ENCODE peak calls at places on chromosome 9, in six cellular contexts. One of them, this sample, is unnamed.

GRCh38 chr9:17082343-17082742 is 52.5 kb upstream of the CNTLN start:
- DNase-seq in omental fat pad: no peak
- DNase-seq in upper lobe of right lung: no peak
- DNase-seq in brain microvascular endothelial cell: peak; percentile 54
- DNase-seq in IMR-90: peak; percentile 60
- DNase-seq in cardiac muscle cell: peak; percentile 62
- DNase-seq in this sample: no peak

GRCh38 chr9:136470356-136470755 is 12.5 kb downstream of the SEC16A start:
- DNase-seq in omental fat pad: no peak
- DNase-seq in upper lobe of right lung: no peak
- DNase-seq in brain microvascular endothelial cell: no peak
- DNase-seq in IMR-90: no peak
- DNase-seq in cardiac muscle cell: no peak
- DNase-seq in this sample: no peak

GRCh38 chr9:112753725-112754124 is 3.2 kb downstream of the SNX30 start:
- DNase-seq in omental fat pad: no peak
- DNase-seq in upper lobe of right lung: no peak
- DNase-seq in brain microvascular endothelial cell: peak; percentile 84
- DNase-seq in IMR-90: peak; percentile 94
- DNase-seq in cardiac muscle cell: peak; percentile 86
- DNase-seq in this sample: no peak

GRCh38 chr9:128635266-128636023 is 21.2 kb downstream of the DYNC2I2 start:
- DNase-seq in omental fat pad: peak; percentile 71
- DNase-seq in upper lobe of right lung: peak; percentile 96
- DNase-seq in brain microvascular endothelial cell: peak; percentile 92
- DNase-seq in IMR-90: peak; percentile 94
- DNase-seq in cardiac muscle cell: peak; percentile 97
- DNase-seq in this sample: peak; percentile 99

GRCh38 chr9:137129089-137129455 is 9.9 kb upstream of the GRIN1 start:
- DNase-seq in omental fat pad: no peak
- DNase-seq in upper lobe of right lung: no peak
- DNase-seq in brain microvascular endothelial cell: peak; percentile 17
- DNase-seq in IMR-90: peak; percentile 25
- DNase-seq in cardiac muscle cell: peak; percentile 35
- DNase-seq in this sample: peak; percentile 64

GRCh38 chr9:21252727-21253547 is 13.1 kb upstream of the IFNA14 start:
- DNase-seq in omental fat pad: no peak
- DNase-seq in upper lobe of right lung: peak; percentile 38
- DNase-seq in brain microvascular endothelial cell: peak; percentile 9
- DNase-seq in IMR-90: peak; percentile 14
- DNase-seq in cardiac muscle cell: peak; percentile 57
- DNase-seq in this sample: no peak

GRCh38 chr9:123383512-123384170 is 27.6 kb downstream of the CRB2 start:
- DNase-seq in omental fat pad: no peak
- DNase-seq in upper lobe of right lung: no peak
- DNase-seq in brain microvascular endothelial cell: no peak
- DNase-seq in IMR-90: no peak
- DNase-seq in cardiac muscle cell: no peak
- DNase-seq in this sample: peak; percentile 89

GRCh38 chr9:27176971-27177370 is 67.9 kb downstream of the TEK start:
- DNase-seq in omental fat pad: no peak
- DNase-seq in upper lobe of right lung: no peak
- DNase-seq in brain microvascular endothelial cell: no peak
- DNase-seq in IMR-90: peak; percentile 35
- DNase-seq in cardiac muscle cell: no peak
- DNase-seq in this sample: no peak

GRCh38 chr9:84975926-84976325 is 306.4 kb downstream of the NTRK2 start:
- DNase-seq in omental fat pad: no peak
- DNase-seq in upper lobe of right lung: no peak
- DNase-seq in brain microvascular endothelial cell: peak; percentile 13
- DNase-seq in IMR-90: no peak
- DNase-seq in cardiac muscle cell: no peak
- DNase-seq in this sample: no peak

GRCh38 chr9:86126998-86127972 is 27.9 kb upstream of the GOLM1 start:
- DNase-seq in omental fat pad: no peak
- DNase-seq in upper lobe of right lung: peak; percentile 88
- DNase-seq in brain microvascular endothelial cell: peak; percentile 88
- DNase-seq in IMR-90: peak; percentile 74
- DNase-seq in cardiac muscle cell: peak; percentile 93
- DNase-seq in this sample: no peak

GRCh38 chr9:72577212-72577753 is 55.9 kb downstream of the TMC1 start:
- DNase-seq in omental fat pad: no peak
- DNase-seq in upper lobe of right lung: no peak
- DNase-seq in brain microvascular endothelial cell: no peak
- DNase-seq in IMR-90: peak; percentile 85
- DNase-seq in cardiac muscle cell: peak; percentile 93
- DNase-seq in this sample: no peak

GRCh38 chr9:119004618-119004990 is 364.6 kb downstream of the BRINP1 start:
- DNase-seq in omental fat pad: peak; percentile 33
- DNase-seq in upper lobe of right lung: no peak
- DNase-seq in brain microvascular endothelial cell: peak; percentile 28
- DNase-seq in IMR-90: peak; percentile 6
- DNase-seq in cardiac muscle cell: peak; percentile 3
- DNase-seq in this sample: no peak

GRCh38 chr9:87357600-87357999 is 140.1 kb upstream of the DAPK1 start:
- DNase-seq in omental fat pad: no peak
- DNase-seq in upper lobe of right lung: no peak
- DNase-seq in brain microvascular endothelial cell: no peak
- DNase-seq in IMR-90: no peak
- DNase-seq in cardiac muscle cell: no peak
- DNase-seq in this sample: no peak

GRCh38 chr9:110604101-110604710 is 24.7 kb upstream of the SVEP1 start:
- DNase-seq in omental fat pad: no peak
- DNase-seq in upper lobe of right lung: no peak
- DNase-seq in brain microvascular endothelial cell: peak; percentile 43
- DNase-seq in IMR-90: no peak
- DNase-seq in cardiac muscle cell: peak; percentile 88
- DNase-seq in this sample: no peak

GRCh38 chr9:70924905-70925547 is 196.4 kb downstream of the TRPM3 start:
- DNase-seq in omental fat pad: no peak
- DNase-seq in upper lobe of right lung: no peak
- DNase-seq in brain microvascular endothelial cell: peak; percentile 81
- DNase-seq in IMR-90: peak; percentile 84
- DNase-seq in cardiac muscle cell: peak; percentile 93
- DNase-seq in this sample: no peak

GRCh38 chr9:3043369-3043768 is 199.5 kb upstream of the PUM3 start:
- DNase-seq in omental fat pad: no peak
- DNase-seq in upper lobe of right lung: no peak
- DNase-seq in brain microvascular endothelial cell: peak; percentile 35
- DNase-seq in IMR-90: peak; percentile 6
- DNase-seq in cardiac muscle cell: peak; percentile 2
- DNase-seq in this sample: no peak

GRCh38 chr9:112905084-112905483 is 14.4 kb upstream of the SLC46A2 start:
- DNase-seq in omental fat pad: no peak
- DNase-seq in upper lobe of right lung: no peak
- DNase-seq in brain microvascular endothelial cell: no peak
- DNase-seq in IMR-90: no peak
- DNase-seq in cardiac muscle cell: no peak
- DNase-seq in this sample: no peak

GRCh38 chr9:94991961-94992907 is 265.7 kb downstream of the AOPEP start:
- DNase-seq in omental fat pad: no peak
- DNase-seq in upper lobe of right lung: no peak
- DNase-seq in brain microvascular endothelial cell: no peak
- DNase-seq in IMR-90: no peak
- DNase-seq in cardiac muscle cell: no peak
- DNase-seq in this sample: no peak

GRCh38 chr9:98922721-98923435 is 20.8 kb upstream of the COL15A1 start:
- DNase-seq in omental fat pad: no peak
- DNase-seq in upper lobe of right lung: no peak
- DNase-seq in brain microvascular endothelial cell: no peak
- DNase-seq in IMR-90: peak; percentile 42
- DNase-seq in cardiac muscle cell: peak; percentile 16
- DNase-seq in this sample: no peak

GRCh38 chr9:76800901-76801300 is 36.7 kb downstream of the PCA3 start:
- DNase-seq in omental fat pad: no peak
- DNase-seq in upper lobe of right lung: no peak
- DNase-seq in brain microvascular endothelial cell: no peak
- DNase-seq in IMR-90: no peak
- DNase-seq in cardiac muscle cell: no peak
- DNase-seq in this sample: no peak

GRCh38 chr9:117414220-117414905 is 494 bp downstream of the ASTN2 start:
- DNase-seq in omental fat pad: no peak
- DNase-seq in upper lobe of right lung: peak; percentile 64
- DNase-seq in brain microvascular endothelial cell: peak; percentile 1
- DNase-seq in IMR-90: no peak
- DNase-seq in cardiac muscle cell: peak; percentile 12
- DNase-seq in this sample: no peak

GRCh38 chr9:4027616-4028015 is 272.3 kb downstream of the GLIS3 start:
- DNase-seq in omental fat pad: no peak
- DNase-seq in upper lobe of right lung: no peak
- DNase-seq in brain microvascular endothelial cell: no peak
- DNase-seq in IMR-90: no peak
- DNase-seq in cardiac muscle cell: no peak
- DNase-seq in this sample: no peak

GRCh38 chr9:128025756-128026155 is 41.4 kb downstream of the NAIF1 start:
- DNase-seq in omental fat pad: no peak
- DNase-seq in upper lobe of right lung: no peak
- DNase-seq in brain microvascular endothelial cell: no peak
- DNase-seq in IMR-90: no peak
- DNase-seq in cardiac muscle cell: no peak
- DNase-seq in this sample: no peak

GRCh38 chr9:88533951-88534455 is 975 bp upstream of the NXNL2 start:
- DNase-seq in omental fat pad: no peak
- DNase-seq in upper lobe of right lung: peak; percentile 73
- DNase-seq in brain microvascular endothelial cell: no peak
- DNase-seq in IMR-90: peak; percentile 57
- DNase-seq in cardiac muscle cell: peak; percentile 52
- DNase-seq in this sample: no peak
- TF ChIP-seq CTCF in omental fat pad: no peak
- TF ChIP-seq CTCF in upper lobe of right lung: no peak
- TF ChIP-seq CTCF in brain microvascular endothelial cell: peak; percentile 29
- TF ChIP-seq CTCF in IMR-90: no peak
- TF ChIP-seq CTCF in cardiac muscle cell: no peak
- TF ChIP-seq CTCF in this sample: peak; percentile 25

DNA sequence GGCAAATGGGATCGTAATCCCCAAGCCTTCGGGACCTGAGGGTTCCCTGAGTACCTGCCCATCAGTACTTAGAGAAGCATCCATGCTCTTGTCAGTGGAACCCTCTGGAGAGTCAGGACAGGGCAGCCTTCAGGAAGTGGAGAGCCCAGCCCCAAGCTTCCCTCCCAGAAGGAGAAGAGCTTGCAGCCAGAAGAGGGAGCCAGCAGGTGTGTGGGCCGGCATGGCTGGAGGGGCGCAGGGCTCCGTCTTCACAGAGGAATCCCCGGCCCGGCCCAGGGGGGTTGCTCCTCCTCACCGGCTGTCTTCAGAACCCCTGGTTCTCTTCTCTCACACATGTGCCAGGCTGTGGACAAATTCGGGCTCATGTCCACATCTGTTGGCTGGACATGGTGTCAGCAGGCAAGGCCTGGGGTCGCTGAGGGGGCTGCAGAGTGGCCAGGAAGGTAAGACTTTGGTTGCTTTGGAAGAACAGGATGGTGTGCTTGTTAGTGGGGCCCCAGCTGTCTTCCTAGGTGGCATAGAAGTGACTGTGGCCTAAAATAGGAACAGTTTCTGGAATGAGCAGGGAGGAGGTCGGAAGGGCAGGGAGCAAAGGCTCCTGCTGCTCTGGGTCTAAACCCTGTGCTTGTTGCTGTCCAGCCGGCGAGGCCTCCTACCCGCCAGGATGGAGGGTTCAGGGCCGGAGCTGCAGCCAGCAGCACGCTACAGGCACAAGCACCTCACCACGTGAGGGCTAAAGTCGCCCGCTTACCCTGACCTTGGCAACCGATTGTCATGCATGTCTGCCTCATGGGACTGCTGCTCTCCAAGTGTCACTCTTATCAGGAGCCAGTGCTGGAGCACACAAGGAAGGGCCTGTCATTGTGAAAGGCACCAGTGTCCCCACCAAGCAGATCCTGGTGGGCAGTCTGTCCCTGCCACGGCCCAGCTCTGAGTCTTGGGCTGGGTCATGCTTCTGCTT is 58.7 kb upstream of the RXRA start:
- DNase-seq in omental fat pad: no peak
- DNase-seq in upper lobe of right lung: no peak
- DNase-seq in brain microvascular endothelial cell: no peak
- DNase-seq in IMR-90: no peak
- DNase-seq in cardiac muscle cell: no peak
- DNase-seq in this sample: no peak
- TF ChIP-seq CTCF in omental fat pad: no peak
- TF ChIP-seq CTCF in upper lobe of right lung: no peak
- TF ChIP-seq CTCF in brain microvascular endothelial cell: no peak
- TF ChIP-seq CTCF in IMR-90: no peak
- TF ChIP-seq CTCF in cardiac muscle cell: no peak
- TF ChIP-seq CTCF in this sample: no peak

GRCh38 chr9:97895695-97896332 is 26.5 kb downstream of the TRMO start:
- DNase-seq in omental fat pad: no peak
- DNase-seq in upper lobe of right lung: no peak
- DNase-seq in brain microvascular endothelial cell: peak; percentile 31
- DNase-seq in IMR-90: peak; percentile 15
- DNase-seq in cardiac muscle cell: peak; percentile 40
- DNase-seq in this sample: no peak

GRCh38 chr9:97891736-97892135 is 30.6 kb downstream of the TRMO start:
- DNase-seq in omental fat pad: no peak
- DNase-seq in upper lobe of right lung: no peak
- DNase-seq in brain microvascular endothelial cell: no peak
- DNase-seq in IMR-90: no peak
- DNase-seq in cardiac muscle cell: peak; percentile 27
- DNase-seq in this sample: no peak

DNA sequence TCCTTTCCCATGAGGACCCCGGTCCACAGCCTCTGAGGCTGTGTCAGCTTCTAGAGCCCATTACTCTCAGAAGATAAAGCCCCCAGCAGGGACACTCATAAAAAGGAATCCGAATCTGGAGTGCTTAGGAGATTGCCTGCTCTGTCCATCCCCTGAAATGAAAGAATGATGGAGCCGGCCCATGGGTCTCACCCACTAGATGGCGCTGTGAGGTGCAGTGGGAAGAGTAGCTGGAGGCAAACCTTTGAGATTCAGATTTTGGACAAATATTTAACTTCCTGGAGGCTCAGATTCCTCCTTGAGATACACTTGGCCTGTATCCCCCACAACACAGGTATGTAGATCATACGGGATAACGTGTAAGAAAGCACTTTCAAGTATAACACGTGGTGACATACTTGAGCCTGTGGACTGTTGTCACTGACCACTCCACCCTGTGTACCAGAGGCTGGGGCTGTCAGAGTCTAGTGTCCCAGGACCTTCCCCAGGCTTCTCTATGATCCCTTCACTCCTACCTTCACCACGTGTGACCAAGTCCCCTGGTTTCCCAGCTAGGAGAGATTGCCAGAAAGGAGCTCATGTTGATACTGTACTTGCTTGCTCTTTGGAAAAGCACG is 32.3 kb downstream of the TRMO start:
- DNase-seq in omental fat pad: peak; percentile 45
- DNase-seq in upper lobe of right lung: peak; percentile 74
- DNase-seq in brain microvascular endothelial cell: no peak
- DNase-seq in IMR-90: no peak
- DNase-seq in cardiac muscle cell: peak; percentile 41
- DNase-seq in this sample: no peak
- TF ChIP-seq CTCF in omental fat pad: no peak
- TF ChIP-seq CTCF in upper lobe of right lung: peak; percentile 72
- TF ChIP-seq CTCF in brain microvascular endothelial cell: peak; percentile 83
- TF ChIP-seq CTCF in IMR-90: peak; percentile 52
- TF ChIP-seq CTCF in cardiac muscle cell: peak; percentile 86
- TF ChIP-seq CTCF in this sample: peak; percentile 67

DNA sequence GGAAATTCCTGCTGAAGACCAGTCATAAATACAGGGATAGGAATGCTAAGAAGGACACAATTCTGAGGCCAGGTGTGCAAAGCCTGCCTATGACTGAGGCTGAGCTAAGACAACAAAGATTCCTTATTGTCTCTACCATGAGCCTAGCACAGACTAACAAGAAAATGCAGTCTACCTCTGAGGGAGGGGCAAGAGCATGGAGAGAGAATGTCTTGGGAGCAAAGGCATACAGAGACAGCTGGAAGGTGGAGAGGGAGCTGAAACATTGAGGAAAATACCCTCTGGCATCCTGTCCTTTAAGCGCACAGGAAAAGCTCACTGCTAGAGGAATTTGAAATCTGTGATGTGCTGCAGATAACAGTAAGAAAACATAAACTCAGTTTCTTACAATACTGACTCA is 8.8 kb upstream of the C9orf40 start:
- DNase-seq in omental fat pad: no peak
- DNase-seq in upper lobe of right lung: no peak
- DNase-seq in brain microvascular endothelial cell: no peak
- DNase-seq in IMR-90: no peak
- DNase-seq in cardiac muscle cell: no peak
- DNase-seq in this sample: no peak
- TF ChIP-seq CTCF in omental fat pad: no peak
- TF ChIP-seq CTCF in upper lobe of right lung: no peak
- TF ChIP-seq CTCF in brain microvascular endothelial cell: no peak
- TF ChIP-seq CTCF in IMR-90: no peak
- TF ChIP-seq CTCF in cardiac muscle cell: no peak
- TF ChIP-seq CTCF in this sample: no peak